ENCODE peak calls at places on chromosomes 2 and 18, in five cellular contexts. E is nephron progenitor cell, Q is SW 1271, H is esophagus squamous epithelium, V is brain microvascular endothelial cell. M is an unnamed sample.

GRCh38 chr2:198309673-198310280 is 505.4 kb downstream of the PLCL1 start:
- DNase-seq in E (peak; percentile 71), Q (no peak), H (no peak), V (peak; percentile 54), M (peak; percentile 66)

GRCh38 chr2:121287956-121288355 is 3.0 kb upstream of the TFCP2L1 start:
- DNase-seq in E (no peak), Q (no peak), H (no peak), V (no peak), M (no peak)

GRCh38 chr2:215841175-215841816 is 172.1 kb downstream of the MREG start:
- DNase-seq in E (peak; percentile 59), Q (no peak), H (no peak), V (no peak), M (no peak)

GRCh38 chr2:60552096-60552850 is 1.2 kb downstream of the BCL11A start:
- DNase-seq in E (peak; percentile 63), Q (no peak), H (no peak), V (no peak), M (no peak)

GRCh38 chr2:7707723-7708122 is 790.5 kb downstream of the RNF144A start:
- DNase-seq in E (no peak), Q (no peak), H (no peak), V (peak; percentile 41), M (no peak)

GRCh38 chr18:27712066-27712465 is 464.9 kb downstream of the CDH2 start:
- DNase-seq in E (no peak), Q (no peak), H (no peak), V (no peak), M (no peak)

GRCh38 chr2:121161272-121161671 is 123.7 kb downstream of the TFCP2L1 start:
- DNase-seq in E (no peak), Q (no peak), H (no peak), V (no peak), M (no peak)

GRCh38 chr2:49224426-49225010 is 70.2 kb upstream of the FSHR start:
- DNase-seq in E (no peak), Q (no peak), H (no peak), V (no peak), M (no peak)

GRCh38 chr2:176063958-176064357 is 19.8 kb downstream of the EVX2 start:
- DNase-seq in E (no peak), Q (no peak), H (no peak), V (no peak), M (no peak)

GRCh38 chr2:131493199-131494018 is 1.2 kb upstream of the MZT2A start:
- DNase-seq in E (no peak), Q (no peak), H (no peak), V (peak; percentile 7), M (no peak)

GRCh38 chr2:128775401-128776285 is 457.0 kb upstream of the HS6ST1 start:
- DNase-seq in E (no peak), Q (no peak), H (no peak), V (no peak), M (no peak)

GRCh38 chr2:217138284-217138683 is 278.4 kb upstream of the TNP1 start:
- DNase-seq in E (no peak), Q (no peak), H (no peak), V (no peak), M (no peak)

GRCh38 chr2:240933048-240933965 is 27.2 kb downstream of the CROCC2 start:
- DNase-seq in E (no peak), Q (no peak), H (no peak), V (no peak), M (no peak)

GRCh38 chr18:59062643-59063006 is 77.1 kb upstream of the SEC11C start:
- DNase-seq in E (no peak), Q (no peak), H (no peak), V (no peak), M (no peak)

GRCh38 chr2:234139755-234140154 is 89.3 kb downstream of the SPP2 start:
- DNase-seq in E (no peak), Q (no peak), H (no peak), V (no peak), M (no peak)

GRCh38 chr2:160816916-160817315 is 323.3 kb upstream of the RBMS1 start:
- DNase-seq in E (no peak), Q (no peak), H (no peak), V (no peak), M (no peak)

GRCh38 chr2:104853926-104854506 is at the start of gene POU3F3:
- DNase-seq in E (peak; percentile 88), Q (peak; percentile 55), H (no peak), V (no peak), M (peak; percentile 83)

GRCh38 chr2:143937563-143938346 is 582.2 kb downstream of the ZEB2 start:
- DNase-seq in E (peak; percentile 9), Q (no peak), H (no peak), V (no peak), M (peak; percentile 13)

GRCh38 chr18:9441061-9441460 is 34.3 kb upstream of the RALBP1 start:
- DNase-seq in E (no peak), Q (no peak), H (no peak), V (no peak), M (no peak)

GRCh38 chr18:80190311-80190710 is 57.0 kb downstream of the PARD6G start:
- DNase-seq in E (no peak), Q (no peak), H (no peak), V (no peak), M (no peak)

GRCh38 chr2:113791697-113792590 is 35.5 kb upstream of the SLC35F5 start:
- DNase-seq in E (no peak), Q (no peak), H (no peak), V (peak; percentile 2), M (no peak)

GRCh38 chr2:112155331-112156151 is 17.4 kb downstream of the FBLN7 start:
- DNase-seq in E (no peak), Q (no peak), H (no peak), V (no peak), M (no peak)

M was measured in iPS-NIHi11.